ENCODE peak calls at places on chromosomes 3 and 15, in six cellular contexts. P is pancreas, D is lower lobe of right lung, T is heart left ventricle, S is testis, U is PC-3. F is an unnamed sample.

GRCh38 chr3:56724580-56725142 is 41.6 kb upstream of the TASOR start:
- DNase-seq in P (no peak), D (no peak), T (no peak), S (no peak), U (no peak), F (no peak)

GRCh38 chr15:28075482-28076029 is 23.6 kb downstream of the OCA2 start:
- DNase-seq in P (no peak), D (no peak), T (no peak), S (no peak), U (no peak), F (no peak)

GRCh38 chr3:75059120-75059519 is 444.7 kb upstream of the CNTN3 start:
- DNase-seq in P (no peak), D (no peak), T (no peak), S (no peak), U (no peak), F (no peak)

GRCh38 chr3:126121632-126122031 is 37.7 kb upstream of the SLC41A3 start:
- DNase-seq in P (no peak), D (no peak), T (no peak), S (no peak), U (no peak), F (no peak)

GRCh38 chr3:46710671-46711295 is 6.9 kb downstream of the PRSS50 start:
- DNase-seq in P (no peak), D (peak), T (no peak), S (no peak), U (no peak), F (peak)

GRCh38 chr3:79651536-79652065 is 116.2 kb downstream of the ROBO1 start:
- DNase-seq in P (no peak), D (peak), T (no peak), S (no peak), U (no peak), F (no peak)

GRCh38 chr15:74844319-74845207 is 1.6 kb upstream of the ULK3 start:
- DNase-seq in P (no peak), D (no peak), T (no peak), S (peak), U (no peak), F (no peak)

GRCh38 chr15:55695432-55695831 is 47.5 kb downstream of the PRTG start:
- DNase-seq in P (no peak), D (no peak), T (no peak), S (no peak), U (no peak), F (no peak)

GRCh38 chr3:110773413-110773954 is 298.1 kb upstream of the NECTIN3 start:
- DNase-seq in P (no peak), D (no peak), T (no peak), S (no peak), U (peak), F (no peak)

GRCh38 chr3:73031573-73032103 is 29.8 kb upstream of the EBLN2 start:
- DNase-seq in P (no peak), D (no peak), T (no peak), S (no peak), U (no peak), F (no peak)

GRCh38 chr3:96700322-96701315 is 113.8 kb upstream of the EPHA6 start:
- DNase-seq in P (no peak), D (no peak), T (no peak), S (no peak), U (peak), F (no peak)
- H3K27ac ChIP-seq in P (no peak), D (no peak), T (no peak), S (no peak), U (no peak), F (no peak)

GRCh38 chr15:85443046-85443445 is 62.6 kb downstream of the AKAP13 start:
- DNase-seq in P (no peak), D (no peak), T (no peak), S (no peak), U (no peak), F (no peak)

GRCh38 chr15:85444329-85444605 is 63.9 kb downstream of the AKAP13 start:
- DNase-seq in P (no peak), D (no peak), T (no peak), S (no peak), U (peak), F (no peak)

GRCh38 chr15:85440451-85440850 is 60.0 kb downstream of the AKAP13 start:
- DNase-seq in P (no peak), D (no peak), T (no peak), S (no peak), U (no peak), F (no peak)

GRCh38 chr15:85445361-85445760 is 65.0 kb downstream of the AKAP13 start:
- DNase-seq in P (no peak), D (no peak), T (no peak), S (no peak), U (no peak), F (no peak)

DNA sequence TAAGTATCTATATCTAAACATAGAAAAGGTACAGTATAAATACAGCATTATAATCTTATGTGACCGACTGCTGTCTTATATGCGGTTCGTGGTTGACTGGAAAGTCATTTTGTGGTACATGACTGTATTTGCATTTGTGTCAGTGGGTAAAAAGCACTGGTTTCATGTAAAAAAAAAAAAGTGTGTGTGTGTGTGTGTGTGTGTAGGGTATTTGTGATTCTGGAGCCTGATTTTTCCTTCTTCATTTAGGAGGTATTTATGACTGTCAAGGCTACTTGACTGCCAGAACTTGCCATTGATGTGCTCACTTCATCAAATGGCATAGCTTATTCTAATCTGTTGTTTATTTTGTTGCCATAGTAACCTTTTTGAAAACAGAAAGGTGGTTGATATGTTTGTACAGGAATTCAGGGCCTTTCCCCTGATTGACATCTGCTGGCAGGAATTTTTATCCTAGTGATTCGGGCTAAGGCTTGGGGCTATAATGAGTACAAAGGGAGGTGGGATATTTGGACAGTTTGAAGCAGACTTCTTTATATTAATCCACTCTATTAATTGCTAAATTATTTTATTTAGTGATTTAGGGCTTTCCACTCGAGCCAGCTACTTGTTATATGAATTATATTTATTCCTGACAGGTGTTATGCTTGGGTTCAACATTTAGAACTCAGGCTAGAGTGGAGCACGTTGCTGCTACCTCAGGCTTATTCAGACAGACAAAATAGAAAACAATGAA is 63.4 kb downstream of the AKAP13 start:
- DNase-seq in P (peak), D (no peak), T (no peak), S (no peak), U (peak), F (no peak)
- TF ChIP-seq CTCF in P (no peak), D (no peak), T (no peak), S (no peak), U (peak), F (peak)

GRCh38 chr3:81742581-81742980 is 18.9 kb downstream of the GBE1 start:
- DNase-seq in P (no peak), D (no peak), T (no peak), S (no peak), U (no peak), F (no peak)

GRCh38 chr3:81743096-81744025 is 18.1 kb downstream of the GBE1 start:
- DNase-seq in P (peak), D (no peak), T (no peak), S (no peak), U (peak), F (no peak)

GRCh38 chr3:81741214-81741613 is 20.2 kb downstream of the GBE1 start:
- DNase-seq in P (no peak), D (no peak), T (no peak), S (no peak), U (no peak), F (no peak)

GRCh38 chr3:81740731-81741130 is 20.7 kb downstream of the GBE1 start:
- DNase-seq in P (no peak), D (no peak), T (no peak), S (no peak), U (no peak), F (no peak)

DNA sequence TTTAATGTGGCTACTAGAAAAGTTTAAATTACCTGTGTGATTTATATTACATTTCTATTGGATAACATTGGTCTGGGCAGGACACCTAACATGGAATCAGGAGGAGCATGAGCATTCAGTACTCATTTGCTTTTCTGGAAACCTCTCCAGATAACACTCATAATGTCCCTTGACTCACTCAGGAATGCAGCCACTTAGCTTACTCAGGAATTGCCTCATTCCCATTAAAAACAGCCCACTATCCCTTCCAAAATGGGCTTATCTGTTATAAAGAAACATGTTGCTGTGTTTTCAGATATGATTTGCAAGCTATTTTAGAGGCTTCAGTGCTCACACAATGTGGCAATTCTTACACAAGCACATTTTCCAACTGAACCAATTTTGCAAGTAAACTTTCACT is 17.1 kb downstream of the GBE1 start:
- DNase-seq in P (no peak), D (no peak), T (no peak), S (peak), U (peak), F (no peak)
- H3K4me3 ChIP-seq in P (no peak), D (no peak), T (no peak), S (no peak), U (peak), F (peak)

DNA sequence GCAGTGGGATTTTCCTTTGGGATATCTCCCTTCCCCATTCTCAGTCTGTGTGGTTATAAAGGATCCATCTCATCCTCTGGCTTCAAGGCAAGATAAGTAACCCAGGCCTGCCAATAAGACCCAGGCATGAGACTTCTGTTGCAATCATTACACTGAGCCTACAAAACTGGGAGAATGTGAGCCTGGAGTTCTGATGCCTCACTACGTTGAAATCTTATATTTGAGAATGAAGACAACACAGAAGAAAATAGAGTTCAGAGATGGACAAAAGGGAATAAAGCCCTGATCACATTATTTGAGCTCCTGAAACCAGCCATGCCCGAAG is 83.8 kb upstream of the RNU6-1 start:
- DNase-seq in P (no peak), D (no peak), T (no peak), S (no peak), U (no peak), F (no peak)
- H3K27ac ChIP-seq in P (no peak), D (peak), T (peak), S (peak), U (no peak), F (no peak)

GRCh38 chr3:42732829-42733459 is 30.3 kb upstream of the HHATL start:
- DNase-seq in P (no peak), D (no peak), T (no peak), S (peak), U (peak), F (no peak)
- TF ChIP-seq CTCF in P (no peak), D (no peak), T (no peak), S (peak), U (peak), F (no peak)

F was measured in psoas muscle.